ENCODE peak calls at places on chromosomes 11 and 22, in five cellular contexts. N is sciatic nerve, K is HuH-7.5, F is left ventricle myocardium inferior, W is HAP-1. A is an unnamed sample.

GRCh38 chr11:119460582-119460981 is 37.6 kb upstream of the THY1 start:
- DNase-seq in N (no peak), K (no peak), F (no peak), W (no peak), A (no peak)

GRCh38 chr11:112470355-112470754 is 209.7 kb upstream of the PLET1 start:
- DNase-seq in N (no peak), K (no peak), F (no peak), W (no peak), A (no peak)

GRCh38 chr11:12746593-12747097 is 72.4 kb downstream of the TEAD1 start:
- DNase-seq in N (peak), K (no peak), F (peak), W (peak), A (peak)

GRCh38 chr11:33207408-33207985 is 46.2 kb upstream of the CSTF3 start:
- DNase-seq in N (no peak), K (no peak), F (peak), W (no peak), A (peak)

GRCh38 chr11:91587131-91587530 is 637.5 kb upstream of the FAT3 start:
- DNase-seq in N (no peak), K (no peak), F (no peak), W (no peak), A (no peak)

GRCh38 chr11:33620423-33621120 is 80.1 kb downstream of the C11orf91 start:
- DNase-seq in N (no peak), K (no peak), F (no peak), W (no peak), A (no peak)

GRCh38 chr11:59545179-59546020 is 34.1 kb downstream of the OR4D9 start:
- DNase-seq in N (no peak), K (no peak), F (no peak), W (no peak), A (no peak)

GRCh38 chr11:33268945-33269567 is 11.9 kb downstream of the HIPK3 start:
- DNase-seq in N (no peak), K (no peak), F (no peak), W (no peak), A (no peak)

GRCh38 chr22:44067901-44068300 is 43.8 kb downstream of the PARVB start:
- DNase-seq in N (no peak), K (no peak), F (no peak), W (no peak), A (no peak)